ENCODE peak calls at places on chromosomes 4 and X, in nine cellular contexts. One of them, this sample, is unnamed.
A peak's percentile ranks its signal among the peaks of the same experiment; 100 is the strongest.

GRCh38 chr4:137509855-137510282 is 22.4 kb downstream of the PCDH18 start:
- DNase-seq in K562: no peak
- DNase-seq in fibroblast of villous mesenchyme: peak; percentile 71
- DNase-seq in WTC11: no peak
- DNase-seq in HFFc6: no peak
- DNase-seq in OCI-LY7: no peak
- DNase-seq in lower leg skin: no peak
- DNase-seq in sigmoid colon: no peak
- DNase-seq in thoracic aorta: no peak
- DNase-seq in this sample: no peak

GRCh38 chrX:146224442-146224841 is 406.8 kb downstream of the SLITRK2 start:
- DNase-seq in sigmoid colon: no peak
- DNase-seq in WTC11: no peak
- DNase-seq in HFFc6: no peak
- DNase-seq in fibroblast of villous mesenchyme: no peak
- DNase-seq in thoracic aorta: no peak
- DNase-seq in K562: no peak
- DNase-seq in lower leg skin: no peak
- DNase-seq in OCI-LY7: no peak
- DNase-seq in this sample: no peak

GRCh38 chr4:56783986-56784385 is 37.5 kb downstream of the SPINK2 start:
- DNase-seq in OCI-LY7: no peak
- DNase-seq in thoracic aorta: no peak
- DNase-seq in WTC11: no peak
- DNase-seq in lower leg skin: no peak
- DNase-seq in sigmoid colon: no peak
- DNase-seq in fibroblast of villous mesenchyme: peak; percentile 42
- DNase-seq in HFFc6: no peak
- DNase-seq in K562: no peak
- DNase-seq in this sample: no peak

GRCh38 chrX:134603806-134604700 is 54.2 kb downstream of the PLAC1 start:
- DNase-seq in thoracic aorta: no peak
- DNase-seq in HFFc6: peak; percentile 80
- DNase-seq in K562: no peak
- DNase-seq in WTC11: no peak
- DNase-seq in sigmoid colon: no peak
- DNase-seq in lower leg skin: no peak
- DNase-seq in OCI-LY7: no peak
- DNase-seq in fibroblast of villous mesenchyme: peak; percentile 84
- DNase-seq in this sample: no peak

GRCh38 chr4:139890810-139891209 is 225.2 kb downstream of the MGST2 start:
- DNase-seq in fibroblast of villous mesenchyme: peak; percentile 29
- DNase-seq in sigmoid colon: no peak
- DNase-seq in WTC11: no peak
- DNase-seq in HFFc6: peak; percentile 62
- DNase-seq in K562: no peak
- DNase-seq in lower leg skin: no peak
- DNase-seq in OCI-LY7: no peak
- DNase-seq in thoracic aorta: no peak
- DNase-seq in this sample: no peak

GRCh38 chr4:123345924-123346300 is 50.7 kb upstream of the SPRY1 start:
- DNase-seq in WTC11: no peak
- DNase-seq in HFFc6: no peak
- DNase-seq in fibroblast of villous mesenchyme: no peak
- DNase-seq in lower leg skin: no peak
- DNase-seq in thoracic aorta: no peak
- DNase-seq in K562: no peak
- DNase-seq in OCI-LY7: no peak
- DNase-seq in sigmoid colon: no peak
- DNase-seq in this sample: no peak

GRCh38 chr4:139164731-139165130 is 12.3 kb downstream of the ELF2 start:
- DNase-seq in thoracic aorta: no peak
- DNase-seq in fibroblast of villous mesenchyme: no peak
- DNase-seq in OCI-LY7: no peak
- DNase-seq in lower leg skin: no peak
- DNase-seq in HFFc6: no peak
- DNase-seq in WTC11: no peak
- DNase-seq in K562: no peak
- DNase-seq in sigmoid colon: no peak
- DNase-seq in this sample: no peak

GRCh38 chrX:2707334-2707760 is 16.3 kb downstream of the CD99 start:
- DNase-seq in thoracic aorta: peak; percentile 33
- DNase-seq in OCI-LY7: peak; percentile 97
- DNase-seq in HFFc6: peak; percentile 98
- DNase-seq in WTC11: peak; percentile 54
- DNase-seq in lower leg skin: peak; percentile 95
- DNase-seq in sigmoid colon: peak; percentile 76
- DNase-seq in fibroblast of villous mesenchyme: peak; percentile 91
- DNase-seq in K562: no peak
- DNase-seq in this sample: no peak

GRCh38 chr4:182555997-182556418 is 312.8 kb downstream of the TENM3 start:
- DNase-seq in sigmoid colon: no peak
- DNase-seq in HFFc6: peak; percentile 89
- DNase-seq in OCI-LY7: no peak
- DNase-seq in WTC11: no peak
- DNase-seq in fibroblast of villous mesenchyme: peak; percentile 70
- DNase-seq in thoracic aorta: no peak
- DNase-seq in K562: no peak
- DNase-seq in lower leg skin: no peak
- DNase-seq in this sample: no peak

GRCh38 chr4:95215991-95216605 is 332.7 kb downstream of the UNC5C start:
- DNase-seq in lower leg skin: no peak
- DNase-seq in fibroblast of villous mesenchyme: peak; percentile 45
- DNase-seq in OCI-LY7: no peak
- DNase-seq in WTC11: no peak
- DNase-seq in K562: no peak
- DNase-seq in thoracic aorta: no peak
- DNase-seq in HFFc6: no peak
- DNase-seq in sigmoid colon: no peak
- DNase-seq in this sample: no peak

DNA sequence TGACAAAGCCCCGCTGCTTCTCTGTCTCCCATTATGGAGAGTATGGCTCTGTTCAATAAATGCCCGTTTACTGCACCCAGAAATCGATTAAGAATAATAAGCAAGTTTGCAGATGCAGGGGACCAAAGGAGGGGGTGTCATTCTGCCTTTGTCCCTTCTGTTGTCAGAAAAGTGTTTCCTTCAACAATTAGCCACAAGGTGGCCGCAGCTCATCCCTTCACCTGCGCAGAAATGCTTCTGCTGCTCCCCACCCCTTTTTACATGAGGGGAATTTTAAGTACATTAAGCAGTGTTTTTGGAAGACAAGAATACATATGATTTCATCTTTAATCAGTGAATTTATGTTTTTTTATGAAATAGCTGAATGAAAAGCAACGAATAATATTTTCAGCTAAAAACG is 175.6 kb upstream of the ARX start:
- DNase-seq in HFFc6: no peak
- DNase-seq in K562: peak; percentile 8
- DNase-seq in thoracic aorta: no peak
- DNase-seq in fibroblast of villous mesenchyme: no peak
- DNase-seq in lower leg skin: no peak
- DNase-seq in WTC11: peak; percentile 12
- DNase-seq in sigmoid colon: no peak
- DNase-seq in OCI-LY7: no peak
- DNase-seq in this sample: no peak
- TF ChIP-seq CTCF in HFFc6: no peak
- TF ChIP-seq CTCF in K562: peak; percentile 25
- TF ChIP-seq CTCF in thoracic aorta: no peak
- TF ChIP-seq CTCF in fibroblast of villous mesenchyme: no peak
- TF ChIP-seq CTCF in lower leg skin: no peak
- TF ChIP-seq CTCF in WTC11: no peak
- TF ChIP-seq CTCF in sigmoid colon: no peak
- TF ChIP-seq CTCF in OCI-LY7: peak; percentile 52
- TF ChIP-seq CTCF in this sample: peak; percentile 22

GRCh38 chrX:23548164-23548563 is 119.1 kb upstream of the PRDX4 start:
- DNase-seq in lower leg skin: no peak
- DNase-seq in fibroblast of villous mesenchyme: peak; percentile 34
- DNase-seq in sigmoid colon: no peak
- DNase-seq in WTC11: no peak
- DNase-seq in K562: no peak
- DNase-seq in thoracic aorta: no peak
- DNase-seq in OCI-LY7: no peak
- DNase-seq in HFFc6: no peak
- DNase-seq in this sample: no peak
- TF ChIP-seq CTCF in lower leg skin: no peak
- TF ChIP-seq CTCF in fibroblast of villous mesenchyme: no peak
- TF ChIP-seq CTCF in sigmoid colon: no peak
- TF ChIP-seq CTCF in WTC11: no peak
- TF ChIP-seq CTCF in K562: no peak
- TF ChIP-seq CTCF in thoracic aorta: no peak
- TF ChIP-seq CTCF in OCI-LY7: no peak
- TF ChIP-seq CTCF in HFFc6: no peak
- TF ChIP-seq CTCF in this sample: no peak

GRCh38 chr4:40300371-40301162 is 34.6 kb upstream of the CHRNA9 start:
- DNase-seq in thoracic aorta: no peak
- DNase-seq in WTC11: no peak
- DNase-seq in HFFc6: no peak
- DNase-seq in K562: no peak
- DNase-seq in OCI-LY7: peak; percentile 37
- DNase-seq in fibroblast of villous mesenchyme: no peak
- DNase-seq in lower leg skin: no peak
- DNase-seq in sigmoid colon: no peak
- DNase-seq in this sample: no peak
- TF ChIP-seq CTCF in thoracic aorta: no peak
- TF ChIP-seq CTCF in WTC11: no peak
- TF ChIP-seq CTCF in HFFc6: no peak
- TF ChIP-seq CTCF in K562: peak; percentile 7
- TF ChIP-seq CTCF in OCI-LY7: peak; percentile 31
- TF ChIP-seq CTCF in fibroblast of villous mesenchyme: no peak
- TF ChIP-seq CTCF in lower leg skin: no peak
- TF ChIP-seq CTCF in sigmoid colon: no peak
- TF ChIP-seq CTCF in this sample: no peak

GRCh38 chr4:176376032-176376614 is 56.4 kb downstream of the SPCS3 start:
- DNase-seq in HFFc6: peak; percentile 28
- DNase-seq in WTC11: no peak
- DNase-seq in thoracic aorta: no peak
- DNase-seq in sigmoid colon: no peak
- DNase-seq in OCI-LY7: peak; percentile 33
- DNase-seq in fibroblast of villous mesenchyme: peak; percentile 26
- DNase-seq in lower leg skin: no peak
- DNase-seq in K562: peak; percentile 7
- DNase-seq in this sample: no peak
- TF ChIP-seq CTCF in HFFc6: peak; percentile 84
- TF ChIP-seq CTCF in WTC11: no peak
- TF ChIP-seq CTCF in thoracic aorta: peak; percentile 21
- TF ChIP-seq CTCF in sigmoid colon: peak; percentile 12
- TF ChIP-seq CTCF in OCI-LY7: peak; percentile 84
- TF ChIP-seq CTCF in fibroblast of villous mesenchyme: peak; percentile 49
- TF ChIP-seq CTCF in lower leg skin: no peak
- TF ChIP-seq CTCF in K562: no peak
- TF ChIP-seq CTCF in this sample: peak; percentile 90

GRCh38 chr4:107930821-107931774 is at the start of gene CYP2U1:
- DNase-seq in OCI-LY7: peak; percentile 76
- DNase-seq in K562: peak; percentile 68
- DNase-seq in fibroblast of villous mesenchyme: peak; percentile 79
- DNase-seq in sigmoid colon: peak; percentile 95
- DNase-seq in thoracic aorta: peak; percentile 49
- DNase-seq in WTC11: peak; percentile 88
- DNase-seq in lower leg skin: peak; percentile 97
- DNase-seq in HFFc6: peak; percentile 82
- DNase-seq in this sample: peak; percentile 91
- TF ChIP-seq CTCF in OCI-LY7: peak; percentile 18
- TF ChIP-seq CTCF in K562: no peak
- TF ChIP-seq CTCF in fibroblast of villous mesenchyme: no peak
- TF ChIP-seq CTCF in sigmoid colon: no peak
- TF ChIP-seq CTCF in thoracic aorta: peak; percentile 20
- TF ChIP-seq CTCF in WTC11: no peak
- TF ChIP-seq CTCF in lower leg skin: no peak
- TF ChIP-seq CTCF in HFFc6: peak; percentile 43
- TF ChIP-seq CTCF in this sample: peak; percentile 49

GRCh38 chr4:28277931-28278330 is 1417.3 kb downstream of the STIM2 start:
- DNase-seq in thoracic aorta: no peak
- DNase-seq in fibroblast of villous mesenchyme: no peak
- DNase-seq in WTC11: no peak
- DNase-seq in lower leg skin: no peak
- DNase-seq in HFFc6: no peak
- DNase-seq in OCI-LY7: no peak
- DNase-seq in K562: no peak
- DNase-seq in sigmoid colon: no peak
- DNase-seq in this sample: no peak
- TF ChIP-seq CTCF in thoracic aorta: no peak
- TF ChIP-seq CTCF in fibroblast of villous mesenchyme: no peak
- TF ChIP-seq CTCF in WTC11: no peak
- TF ChIP-seq CTCF in lower leg skin: no peak
- TF ChIP-seq CTCF in HFFc6: no peak
- TF ChIP-seq CTCF in OCI-LY7: no peak
- TF ChIP-seq CTCF in K562: no peak
- TF ChIP-seq CTCF in sigmoid colon: no peak
- TF ChIP-seq CTCF in this sample: no peak